ENCODE peak calls at places on chromosomes 5 and 9, in seven cellular contexts. C is Peyer's patch, G is ovary, I is endothelial cell of umbilical vein, K is stomach, B is IMR-90, W is transverse colon. Q is an unnamed sample.

GRCh38 chr5:16600397-16600796 is 16.4 kb downstream of the RETREG1 start:
- DNase-seq in I (peak; percentile 39), G (peak; percentile 81), W (no peak), K (no peak), B (no peak), C (no peak), Q (no peak)

GRCh38 chr5:3194141-3194540 is 401.5 kb upstream of the IRX1 start:
- DNase-seq in C (no peak), I (no peak), B (no peak), K (no peak), W (no peak), G (no peak), Q (no peak)

GRCh38 chr5:149030392-149030791 is 32.5 kb downstream of the SH3TC2 start:
- DNase-seq in K (no peak), I (no peak), C (no peak), G (no peak), B (peak; percentile 93), W (no peak), Q (no peak)

GRCh38 chr5:8598996-8599395 is 730.0 kb downstream of the MTRR start:
- DNase-seq in K (no peak), I (no peak), W (no peak), C (no peak), G (no peak), B (no peak), Q (no peak)

GRCh38 chr5:7202846-7203245 is 193.1 kb upstream of the ADCY2 start:
- DNase-seq in K (no peak), C (no peak), G (no peak), I (no peak), W (no peak), B (no peak), Q (no peak)

GRCh38 chr5:113451797-113452196 is 17.0 kb upstream of the TSSK1B start:
- DNase-seq in C (no peak), K (no peak), I (no peak), W (no peak), G (no peak), B (no peak), Q (no peak)

GRCh38 chr5:79932510-79933504 is 58.3 kb downstream of the MTX3 start:
- DNase-seq in W (no peak), B (no peak), C (no peak), I (no peak), K (no peak), G (no peak), Q (no peak)

GRCh38 chr9:133515240-133515610 is 9.5 kb downstream of the MYMK start:
- DNase-seq in G (no peak), C (no peak), K (no peak), W (no peak), B (no peak), I (no peak), Q (no peak)

GRCh38 chr9:85248514-85249312 is 493.0 kb downstream of the AGTPBP1 start:
- DNase-seq in B (no peak), G (no peak), C (no peak), I (no peak), K (no peak), W (no peak), Q (no peak)

GRCh38 chr9:137960496-137960895 is 82.9 kb downstream of the CACNA1B start:
- DNase-seq in B (no peak), C (no peak), W (no peak), G (no peak), I (no peak), K (peak; percentile 23), Q (no peak)

GRCh38 chr9:128027166-128027539 is 40.0 kb downstream of the NAIF1 start:
- DNase-seq in G (no peak), K (no peak), C (peak; percentile 49), W (peak; percentile 17), I (peak; percentile 32), B (no peak), Q (no peak)

GRCh38 chr5:7445066-7445465 is 49.1 kb downstream of the ADCY2 start:
- DNase-seq in K (no peak), C (no peak), W (no peak), G (no peak), B (no peak), I (no peak), Q (no peak)

GRCh38 chr5:68239485-68239884 is 23.9 kb downstream of the PIK3R1 start:
- DNase-seq in C (peak; percentile 82), W (peak; percentile 77), B (peak; percentile 90), G (peak; percentile 73), K (peak; percentile 63), I (peak; percentile 60), Q (peak; percentile 66)

GRCh38 chr5:173670130-173670591 is 53.7 kb upstream of the BOD1 start:
- DNase-seq in K (peak; percentile 4), C (no peak), I (peak; percentile 36), B (peak; percentile 29), G (no peak), W (no peak), Q (peak; percentile 39)

GRCh38 chr5:14218897-14219573 is 75.9 kb downstream of the TRIO start:
- DNase-seq in K (no peak), B (peak; percentile 26), C (no peak), W (no peak), G (no peak), I (no peak), Q (no peak)

GRCh38 chr5:56233230-56233629 is at the start of gene ANKRD55:
- DNase-seq in I (no peak), G (no peak), K (no peak), W (no peak), C (no peak), B (no peak), Q (no peak)

GRCh38 chr9:95010431-95010838 is 283.9 kb downstream of the AOPEP start:
- DNase-seq in B (no peak), K (no peak), G (no peak), I (no peak), C (no peak), W (no peak), Q (no peak)

GRCh38 chr5:177064500-177065277 is 22.0 kb upstream of the FGFR4 start:
- DNase-seq in C (no peak), K (no peak), W (no peak), I (peak; percentile 39), G (no peak), B (no peak), Q (no peak)

GRCh38 chr5:32044904-32045303 is 129.2 kb downstream of the GOLPH3 start:
- DNase-seq in B (peak; percentile 42), G (no peak), W (no peak), K (no peak), I (no peak), C (no peak), Q (no peak)

GRCh38 chr5:53479656-53480473 is 564 bp upstream of the FST start:
- DNase-seq in K (peak; percentile 52), G (no peak), I (no peak), W (peak; percentile 39), B (peak; percentile 73), C (no peak), Q (peak; percentile 46)

GRCh38 chr5:71836084-71836483 is 117.0 kb downstream of the CARTPT start:
- DNase-seq in K (no peak), B (peak; percentile 25), W (no peak), C (no peak), G (no peak), I (peak; percentile 26), Q (no peak)

GRCh38 chr5:88872971-88873370 is 10.0 kb downstream of the MEF2C start:
- DNase-seq in W (no peak), B (no peak), I (no peak), C (no peak), K (no peak), G (no peak), Q (no peak)
- TF ChIP-seq POLR2A in W (no peak), B (no peak), I (no peak), C (no peak), K (no peak), G (no peak), Q (no peak)

DNA sequence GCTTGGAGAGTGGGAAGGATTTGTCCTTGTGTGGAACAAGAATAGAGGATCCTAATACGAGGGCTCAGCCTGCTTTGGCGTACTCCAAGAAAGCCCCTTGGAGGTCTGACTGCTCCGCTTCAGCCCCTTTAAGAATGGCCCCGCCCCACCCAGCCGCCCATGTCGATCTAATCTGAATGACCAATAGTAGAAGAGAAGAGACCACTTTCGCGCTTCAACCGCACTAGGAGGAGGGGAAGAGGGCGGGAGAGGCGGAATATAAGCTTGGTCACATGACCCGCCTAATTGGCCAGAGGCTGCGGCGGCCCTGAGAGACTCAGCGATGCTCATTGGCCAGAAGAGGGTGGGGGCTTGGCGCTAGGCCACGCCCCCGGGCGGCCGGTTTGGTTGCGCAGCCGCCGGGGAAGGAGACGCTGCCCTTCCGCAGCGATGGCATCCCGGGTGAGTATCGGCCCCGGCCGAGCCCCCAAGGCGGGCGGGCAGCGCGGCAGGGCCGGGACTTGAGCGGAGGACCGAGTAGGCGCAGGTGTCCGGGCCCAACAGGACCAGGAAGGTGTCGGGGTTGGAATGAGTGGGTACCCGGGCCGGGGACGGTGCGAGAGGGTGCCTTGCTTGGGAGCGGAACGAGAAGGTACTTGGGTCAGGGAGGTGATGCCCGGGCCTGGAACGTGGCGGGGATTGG is at the start of gene MIGA2:
- DNase-seq in W (peak; percentile 98), G (peak; percentile 97), I (peak; percentile 99), B (peak; percentile 98), K (peak; percentile 98), C (peak; percentile 98), Q (peak; percentile 100)
- TF ChIP-seq POLR2A in W (peak; percentile 98), G (peak; percentile 77), I (peak; percentile 93), B (peak; percentile 90), K (peak; percentile 54), C (peak; percentile 98), Q (peak; percentile 95)

DNA sequence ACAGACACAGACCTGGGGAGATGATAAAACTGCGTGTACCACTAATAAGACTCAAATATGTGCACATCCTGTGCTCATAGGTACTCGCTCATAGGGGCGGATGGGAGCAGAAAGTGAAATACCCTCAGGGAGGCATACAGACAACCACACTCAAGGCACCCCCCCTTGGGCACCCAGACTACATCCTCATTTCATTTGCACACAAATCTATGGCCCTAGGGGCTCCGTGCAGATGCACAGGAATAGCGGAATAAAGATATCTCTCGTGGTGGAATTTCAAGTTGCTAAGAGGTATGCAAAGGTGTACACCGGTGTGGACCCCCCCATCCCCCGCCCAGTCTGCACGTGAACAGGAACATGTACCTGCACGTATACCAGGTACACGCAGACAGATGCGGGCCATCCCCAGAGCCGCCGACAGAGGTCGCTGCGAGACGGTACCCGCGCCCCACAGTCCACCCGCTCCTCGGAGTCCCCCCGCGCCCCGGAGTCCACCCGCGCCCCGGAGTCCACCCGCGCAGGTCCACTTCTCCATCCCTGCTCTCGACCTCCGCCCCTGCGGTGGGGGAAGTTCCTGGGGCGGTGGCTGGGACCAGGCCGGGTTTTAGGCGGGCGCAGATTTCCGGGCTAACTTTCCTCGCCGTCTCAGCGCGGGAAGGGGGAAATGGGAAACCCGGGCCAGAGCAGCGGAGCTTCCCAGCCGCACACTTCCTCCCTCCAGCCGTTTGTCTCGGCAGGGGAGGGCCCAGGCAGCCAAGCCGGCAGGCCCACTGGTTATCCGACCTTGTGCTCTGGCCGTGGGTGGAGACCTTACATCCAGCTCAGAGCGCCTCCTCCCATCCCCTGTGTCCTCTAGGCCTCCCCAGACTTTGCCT is 1.0 kb upstream of the IL12B start:
- DNase-seq in G (peak; percentile 37), I (peak; percentile 30), K (peak; percentile 68), C (peak; percentile 79), W (peak; percentile 77), B (peak; percentile 19), Q (peak; percentile 59)
- TF ChIP-seq POLR2A in G (no peak), I (no peak), K (no peak), C (no peak), W (no peak), B (no peak), Q (no peak)

GRCh38 chr9:38392235-38393127 is at the start of gene ALDH1B1:
- DNase-seq in B (peak; percentile 82), K (peak; percentile 90), W (peak; percentile 92), G (peak; percentile 82), I (peak; percentile 89), C (peak; percentile 66), Q (peak; percentile 89)
- TF ChIP-seq POLR2A in B (peak; percentile 60), K (no peak), W (peak; percentile 66), G (peak; percentile 10), I (peak; percentile 79), C (peak; percentile 31), Q (peak; percentile 54)

GRCh38 chr5:91528831-91529230 is 145.7 kb upstream of the ARRDC3 start:
- DNase-seq in C (no peak), B (no peak), W (no peak), K (no peak), I (no peak), G (no peak), Q (no peak)
- TF ChIP-seq POLR2A in C (no peak), B (no peak), W (no peak), K (no peak), I (no peak), G (no peak), Q (no peak)

Q was measured in erythroblast.